ENCODE peak calls at places on chromosomes 1 and 21, in ten cellular contexts. T is neural crest cell; R is pancreas; K is HFF-Myc; G is endodermal cell; M is heart left ventricle; H is dorsolateral prefrontal cortex; P is WTC11; B is activated CD8-positive, alpha-beta T cell treated with anti-CD3 and anti-CD28 coated beads for 36 hours; N is cardiac muscle cell. W is an unnamed sample.
A peak's percentile ranks its signal among the peaks of the same experiment; 100 is the strongest.

GRCh38 chr1:181033128-181033798 is 520 bp upstream of the MR1 start:
- DNase-seq in H (no peak), M (peak; percentile 42), N (no peak), G (no peak), B (peak; percentile 24), T (no peak), K (no peak), R (no peak), P (no peak), W (no peak)

GRCh38 chr1:30664103-30664755 is 59.2 kb downstream of the MATN1 start:
- DNase-seq in B (no peak), K (no peak), R (no peak), N (no peak), T (no peak), M (no peak), P (no peak), H (no peak), G (peak; percentile 40), W (no peak)

GRCh38 chr1:117895482-117896114 is 33.8 kb downstream of the GDAP2 start:
- DNase-seq in R (no peak), P (peak; percentile 48), M (peak; percentile 44), H (peak; percentile 53), K (peak; percentile 84), G (peak; percentile 78), B (peak; percentile 85), N (peak; percentile 83), T (peak; percentile 74), W (peak; percentile 67)

GRCh38 chr1:73218995-73219546 is 936.7 kb upstream of the NEGR1 start:
- DNase-seq in H (no peak), K (no peak), M (no peak), P (no peak), T (no peak), N (no peak), R (no peak), G (no peak), B (no peak), W (no peak)

GRCh38 chr1:112674440-112674985 is at the start of gene MOV10:
- DNase-seq in M (peak; percentile 63), R (peak; percentile 88), P (peak; percentile 72), B (peak; percentile 75), T (peak; percentile 53), G (peak; percentile 89), N (peak; percentile 80), H (no peak), K (no peak), W (peak; percentile 68)

GRCh38 chr1:206998811-206999210 is 28.6 kb upstream of the FCAMR start:
- DNase-seq in P (no peak), T (no peak), K (no peak), B (no peak), M (no peak), G (no peak), R (no peak), H (no peak), N (no peak), W (no peak)

GRCh38 chr1:995665-996633 is 3.9 kb downstream of the HES4 start:
- DNase-seq in K (no peak), G (peak; percentile 75), B (no peak), T (no peak), H (no peak), P (no peak), R (peak; percentile 74), N (no peak), M (no peak), W (peak; percentile 9)

GRCh38 chr1:20588634-20589225 is at the start of gene CDA:
- DNase-seq in N (no peak), P (peak; percentile 35), H (no peak), G (peak; percentile 92), K (no peak), T (no peak), M (no peak), R (no peak), B (no peak), W (no peak)

GRCh38 chr1:213162338-213162737 is 111.3 kb downstream of the RPS6KC1 start:
- DNase-seq in M (peak; percentile 11), H (no peak), P (no peak), N (no peak), B (no peak), K (no peak), T (no peak), G (no peak), R (no peak), W (no peak)

GRCh38 chr1:105204836-105205371 is 1455.2 kb downstream of the AMY1C start:
- DNase-seq in B (no peak), K (no peak), G (peak; percentile 60), N (no peak), H (no peak), M (no peak), P (peak; percentile 13), T (no peak), R (no peak), W (no peak)

GRCh38 chr1:43991476-43992231 is at the start of gene CCDC24:
- DNase-seq in N (peak; percentile 86), G (peak; percentile 93), P (peak; percentile 82), H (peak; percentile 86), R (peak; percentile 94), B (peak; percentile 81), M (peak; percentile 84), K (no peak), T (peak; percentile 56), W (peak; percentile 83)
- TF ChIP-seq CTCF in N (no peak), G (peak; percentile 31), P (no peak), H (no peak), R (no peak), B (no peak), M (no peak), K (no peak), T (no peak), W (no peak)

GRCh38 chr1:168709896-168710305 is 19.1 kb downstream of the DPT start:
- DNase-seq in T (no peak), K (peak; percentile 76), N (no peak), G (no peak), B (no peak), R (no peak), P (no peak), H (no peak), M (no peak), W (no peak)
- TF ChIP-seq CTCF in T (no peak), K (no peak), N (no peak), G (no peak), B (no peak), R (no peak), P (no peak), H (no peak), M (no peak), W (no peak)

GRCh38 chr1:225573216-225573615 is 79.7 kb downstream of the ENAH start:
- DNase-seq in G (no peak), N (no peak), P (no peak), R (no peak), B (no peak), M (no peak), K (no peak), H (no peak), T (no peak), W (no peak)

GRCh38 chr1:225565845-225566244 is 87.1 kb downstream of the ENAH start:
- DNase-seq in G (no peak), M (no peak), P (no peak), R (no peak), T (no peak), H (no peak), N (no peak), B (no peak), K (no peak), W (no peak)

GRCh38 chr1:225572422-225572821 is 80.5 kb downstream of the ENAH start:
- DNase-seq in B (no peak), P (no peak), N (no peak), R (no peak), G (no peak), M (no peak), K (no peak), H (no peak), T (no peak), W (no peak)

GRCh38 chr1:225567789-225568188 is 85.1 kb downstream of the ENAH start:
- DNase-seq in M (no peak), P (no peak), T (no peak), R (no peak), B (no peak), G (no peak), N (no peak), H (no peak), K (no peak), W (no peak)
- TF ChIP-seq CTCF in M (peak; percentile 33), P (no peak), T (peak; percentile 25), R (no peak), B (no peak), G (peak; percentile 65), N (peak; percentile 21), H (no peak), K (no peak), W (peak; percentile 9)

GRCh38 chr21:46091118-46091517 is 6.8 kb upstream of the COL6A2 start:
- DNase-seq in M (no peak), T (no peak), P (no peak), R (no peak), N (no peak), G (no peak), B (no peak), H (no peak), K (no peak), W (no peak)

GRCh38 chr21:46093668-46094400 is 4.1 kb upstream of the COL6A2 start:
- DNase-seq in B (peak; percentile 18), N (no peak), M (no peak), T (no peak), K (no peak), P (peak; percentile 18), H (no peak), G (peak; percentile 50), R (no peak), W (no peak)

GRCh38 chr21:46091631-46092025 is 6.3 kb upstream of the COL6A2 start:
- DNase-seq in R (no peak), N (no peak), M (no peak), K (no peak), P (no peak), H (no peak), T (no peak), G (no peak), B (no peak), W (no peak)

GRCh38 chr21:46092811-46093667 is 4.9 kb upstream of the COL6A2 start:
- DNase-seq in K (no peak), B (no peak), P (no peak), M (no peak), H (no peak), N (no peak), G (peak; percentile 37), R (no peak), T (no peak), W (no peak)

GRCh38 chr21:46092026-46092764 is 5.7 kb upstream of the COL6A2 start:
- DNase-seq in P (no peak), G (no peak), B (no peak), N (no peak), R (no peak), K (peak; percentile 89), M (peak; percentile 63), T (no peak), H (no peak), W (no peak)
- TF ChIP-seq CTCF in P (no peak), G (no peak), B (no peak), N (no peak), R (no peak), K (no peak), M (no peak), T (no peak), H (no peak), W (no peak)

GRCh38 chr1:189847613-189848012 is 630.1 kb downstream of the BRINP3 start:
- DNase-seq in R (no peak), H (no peak), M (no peak), K (no peak), G (no peak), B (no peak), T (no peak), N (no peak), P (no peak), W (no peak)

GRCh38 chr1:189851806-189852367 is 625.8 kb downstream of the BRINP3 start:
- DNase-seq in M (no peak), N (no peak), R (no peak), H (no peak), P (no peak), T (no peak), K (no peak), G (no peak), B (no peak), W (peak; percentile 11)
- TF ChIP-seq CTCF in M (no peak), N (no peak), R (no peak), H (no peak), P (no peak), T (no peak), K (no peak), G (no peak), B (no peak), W (no peak)